ENCODE peak calls at places on chromosomes 4 and X, in five cellular contexts. P is colonic mucosa, R is adrenal gland, T is BE2C, Q is BJ. K is an unnamed sample.

GRCh38 chrX:13518126-13518525 is 51.3 kb upstream of the EGFL6 start:
- DNase-seq in P (no peak), R (no peak), T (no peak), Q (no peak), K (no peak)

GRCh38 chrX:134431894-134432293 is 28.1 kb upstream of the HPRT1 start:
- DNase-seq in P (no peak), R (no peak), T (no peak), Q (no peak), K (no peak)

GRCh38 chr4:7778524-7779193 is 161.0 kb downstream of the AFAP1 start:
- DNase-seq in P (no peak), R (no peak), T (no peak), Q (no peak), K (no peak)

GRCh38 chr4:173334891-173335754 is 965 bp upstream of the HMGB2 start:
- DNase-seq in P (peak; percentile 87), R (peak; percentile 63), T (peak; percentile 86), Q (peak; percentile 41), K (peak; percentile 71)

GRCh38 chrX:151996329-151996728 is 21.9 kb upstream of the GABRE start:
- DNase-seq in P (no peak), R (no peak), T (no peak), Q (no peak), K (no peak)

GRCh38 chrX:132634521-132634920 is 145.7 kb upstream of the MBNL3 start:
- DNase-seq in P (no peak), R (no peak), T (no peak), Q (no peak), K (no peak)

GRCh38 chr4:151641167-151641566 is 119.6 kb downstream of the GATB start:
- DNase-seq in P (no peak), R (no peak), T (no peak), Q (peak; percentile 29), K (no peak)

GRCh38 chrX:123961268-123962005 is at the start of gene STAG2:
- DNase-seq in P (peak; percentile 78), R (peak; percentile 75), T (peak; percentile 83), Q (peak; percentile 28), K (peak; percentile 69)

GRCh38 chr4:92346289-92346688 is 42.5 kb downstream of the GRID2 start:
- DNase-seq in P (no peak), R (no peak), T (no peak), Q (no peak), K (no peak)

GRCh38 chr4:183289688-183290087 is 30.4 kb downstream of the CLDN22 start:
- DNase-seq in P (no peak), R (no peak), T (peak; percentile 25), Q (no peak), K (no peak)

GRCh38 chr4:8851321-8852117 is 20.1 kb downstream of the HMX1 start:
- DNase-seq in P (no peak), R (no peak), T (no peak), Q (no peak), K (peak; percentile 15)

GRCh38 chrX:53681661-53682060 is 4.9 kb downstream of the HUWE1 start:
- DNase-seq in P (no peak), R (no peak), T (no peak), Q (no peak), K (no peak)

GRCh38 chrX:120235284-120235683 is 15.3 kb upstream of the ZBTB33 start:
- DNase-seq in P (no peak), R (no peak), T (no peak), Q (no peak), K (no peak)

GRCh38 chrX:23332101-23332887 is 2.4 kb upstream of the PTCHD1 start:
- DNase-seq in P (no peak), R (no peak), T (no peak), Q (no peak), K (peak; percentile 13)

GRCh38 chr4:55618546-55619143 is 17.5 kb downstream of the NMU start:
- DNase-seq in P (no peak), R (no peak), T (no peak), Q (no peak), K (no peak)

GRCh38 chr4:18859468-18859867 is 837.9 kb upstream of the LCORL start:
- DNase-seq in P (no peak), R (no peak), T (no peak), Q (no peak), K (no peak)

GRCh38 chrX:22220941-22221340 is 51.8 kb upstream of the CBLL2 start:
- DNase-seq in P (no peak), R (no peak), T (no peak), Q (no peak), K (no peak)

GRCh38 chr4:148225639-148226038 is 216.6 kb downstream of the NR3C2 start:
- DNase-seq in P (no peak), R (no peak), T (no peak), Q (no peak), K (no peak)

GRCh38 chr4:3302164-3302785 is 9.5 kb downstream of the RGS12 start:
- DNase-seq in P (no peak), R (peak; percentile 40), T (peak; percentile 2), Q (no peak), K (no peak)

GRCh38 chr4:118345813-118346212 is 7.0 kb downstream of the PRSS12 start:
- DNase-seq in P (no peak), R (no peak), T (no peak), Q (no peak), K (no peak)

GRCh38 chrX:21374994-21375794 is 976 bp downstream of the CNKSR2 start:
- DNase-seq in P (no peak), R (no peak), T (peak; percentile 14), Q (no peak), K (peak; percentile 34)

GRCh38 chr4:10017037-10017893 is 4.0 kb downstream of the SLC2A9 start:
- DNase-seq in P (no peak), R (no peak), T (no peak), Q (no peak), K (no peak)

GRCh38 chrX:15751160-15751819 is 13.2 kb downstream of the CA5B start:
- DNase-seq in P (no peak), R (no peak), T (no peak), Q (peak; percentile 84), K (no peak)

GRCh38 chrX:9597361-9598035 is 132.6 kb downstream of the TBL1X start:
- DNase-seq in P (no peak), R (no peak), T (no peak), Q (no peak), K (no peak)

DNA sequence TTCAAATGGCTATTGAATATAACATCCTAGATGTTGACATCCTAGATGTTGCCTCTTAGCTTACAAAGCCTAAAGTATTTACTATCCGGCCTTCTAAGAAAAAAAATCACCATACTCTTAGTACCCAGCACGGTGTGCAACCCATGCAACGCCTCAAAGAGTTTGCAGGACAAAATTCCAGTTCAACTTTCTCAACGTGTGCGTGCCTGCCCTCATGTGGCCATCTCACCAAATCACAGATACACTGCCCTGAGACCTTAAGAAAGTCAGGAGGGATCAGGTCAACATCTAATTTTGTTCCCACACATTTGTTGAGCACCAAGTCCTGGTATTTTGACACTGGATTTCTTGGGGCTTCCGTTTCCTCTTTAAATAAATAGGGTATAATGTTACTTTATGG is 68.3 kb downstream of the CRMP1 start:
- DNase-seq in P (no peak), R (no peak), T (no peak), Q (no peak), K (no peak)
- TF ChIP-seq CTCF in P (peak; percentile 13), R (no peak), T (peak; percentile 71), Q (peak; percentile 66), K (peak; percentile 42)

DNA sequence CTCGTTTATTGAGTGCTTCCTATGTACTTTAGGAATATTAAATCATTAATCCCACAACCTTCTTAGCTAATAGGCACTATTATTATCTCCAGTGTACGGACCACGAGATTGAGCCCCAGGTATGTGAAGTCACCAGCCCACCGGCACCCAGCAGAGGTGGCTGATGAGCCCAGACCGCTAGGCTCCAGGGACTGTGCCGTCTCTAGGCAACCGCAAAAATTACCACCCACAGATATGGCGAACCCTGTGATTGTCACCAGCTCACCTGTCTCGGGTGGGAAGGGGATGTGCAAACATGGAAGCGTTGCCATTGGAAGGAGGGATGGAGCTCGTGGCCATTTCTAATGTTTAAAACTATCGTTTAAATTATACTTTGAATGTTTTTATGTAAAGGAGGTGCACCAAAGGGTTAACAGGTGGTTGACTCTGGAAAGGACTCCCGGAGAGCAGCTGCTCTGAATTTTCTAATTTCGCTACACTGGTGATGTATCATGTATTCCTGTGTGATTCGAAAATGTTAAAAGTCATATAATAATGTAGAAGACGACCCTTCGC is 21.0 kb upstream of the JAKMIP1 start:
- DNase-seq in P (no peak), R (no peak), T (no peak), Q (no peak), K (no peak)
- TF ChIP-seq CTCF in P (no peak), R (no peak), T (no peak), Q (no peak), K (no peak)

DNA sequence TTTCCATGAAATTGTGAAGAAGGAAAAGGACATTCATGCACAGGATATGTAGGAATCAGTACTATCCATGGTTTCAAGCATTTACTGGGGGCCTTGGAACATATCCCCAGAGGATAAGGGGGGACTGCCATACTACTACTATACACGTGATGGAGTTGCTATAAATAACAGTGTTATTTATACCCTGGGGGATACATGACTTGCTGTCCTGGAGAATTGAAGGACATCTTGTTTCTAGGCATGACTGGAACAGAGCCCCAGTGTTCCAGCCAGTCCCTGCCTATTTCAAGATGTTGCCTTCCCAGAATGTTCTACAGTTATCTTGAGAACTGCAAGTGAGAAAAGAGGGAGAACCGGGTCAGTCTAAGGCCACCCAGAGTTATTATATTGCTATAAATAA is 39.6 kb upstream of the ZNF81 start:
- DNase-seq in P (no peak), R (no peak), T (no peak), Q (no peak), K (no peak)
- TF ChIP-seq CTCF in P (no peak), R (no peak), T (no peak), Q (no peak), K (no peak)

GRCh38 chr4:76279462-76279861 is 27.1 kb upstream of the STBD1 start:
- DNase-seq in P (no peak), R (no peak), T (no peak), Q (no peak), K (no peak)
- TF ChIP-seq CTCF in P (no peak), R (no peak), T (no peak), Q (no peak), K (no peak)

GRCh38 chr4:39865280-39865679 is 112.4 kb downstream of the PDS5A start:
- DNase-seq in P (no peak), R (no peak), T (no peak), Q (no peak), K (no peak)
- TF ChIP-seq CTCF in P (no peak), R (no peak), T (no peak), Q (no peak), K (no peak)

GRCh38 chrX:100895365-100896075 is 21.4 kb upstream of the NOX1 start:
- DNase-seq in P (no peak), R (no peak), T (peak; percentile 16), Q (no peak), K (peak; percentile 15)
- TF ChIP-seq CTCF in P (peak; percentile 16), R (no peak), T (peak; percentile 45), Q (peak; percentile 60), K (no peak)

GRCh38 chr4:177051473-177052060 is 258.1 kb upstream of the NEIL3 start:
- DNase-seq in P (peak; percentile 21), R (no peak), T (peak; percentile 69), Q (no peak), K (no peak)
- TF ChIP-seq CTCF in P (peak; percentile 30), R (no peak), T (peak; percentile 87), Q (peak; percentile 27), K (peak; percentile 67)

K was measured in glutamatergic neuron.